ENCODE peak calls at places on chromosomes 12 and 14, in seven cellular contexts. R is cardiac muscle cell, X is fibroblast of lung, C is heart right ventricle, T is aorta, E is fibroblast of villous mesenchyme, I is epithelial cell of esophagus. J is an unnamed sample.

GRCh38 chr12:62438098-62438692 is 28.4 kb upstream of the MON2 start:
- DNase-seq in R (peak), X (peak), C (peak), T (no peak), E (peak), I (peak), J (peak)

GRCh38 chr14:54220697-54221431 is 175.9 kb upstream of the CDKN3 start:
- DNase-seq in R (no peak), X (no peak), C (no peak), T (no peak), E (no peak), I (no peak), J (no peak)

GRCh38 chr14:100708349-100709217 is 18.1 kb upstream of the DLK1 start:
- DNase-seq in R (peak), X (no peak), C (peak), T (no peak), E (peak), I (no peak), J (peak)

GRCh38 chr12:94525951-94526350 is 66.3 kb upstream of the CEP83 start:
- DNase-seq in R (no peak), X (no peak), C (no peak), T (no peak), E (no peak), I (no peak), J (no peak)

GRCh38 chr12:75635606-75636444 is 124.4 kb upstream of the KRR1 start:
- DNase-seq in R (peak), X (peak), C (no peak), T (no peak), E (peak), I (peak), J (peak)

GRCh38 chr12:12473223-12473622 is 89.4 kb downstream of the DUSP16 start:
- DNase-seq in R (no peak), X (no peak), C (no peak), T (no peak), E (no peak), I (no peak), J (no peak)

GRCh38 chr12:71455028-71455737 is 15.6 kb downstream of the LGR5 start:
- DNase-seq in R (no peak), X (no peak), C (no peak), T (no peak), E (no peak), I (no peak), J (no peak)

GRCh38 chr14:24274101-24274543 is 2.7 kb upstream of the RABGGTA start:
- DNase-seq in R (no peak), X (peak), C (no peak), T (no peak), E (no peak), I (peak), J (no peak)

GRCh38 chr14:81772391-81772790 is 238.7 kb upstream of the SEL1L start:
- DNase-seq in R (no peak), X (no peak), C (no peak), T (no peak), E (no peak), I (no peak), J (no peak)

GRCh38 chr12:124428792-124429281 is 133.9 kb downstream of the RFLNA start:
- DNase-seq in R (no peak), X (no peak), C (no peak), T (no peak), E (peak), I (no peak), J (no peak)

GRCh38 chr12:84912191-84913142 is at the start of gene SLC6A15:
- DNase-seq in R (peak), X (peak), C (no peak), T (peak), E (peak), I (peak), J (peak)

GRCh38 chr12:123660328-123660727 is 10.6 kb upstream of the TCTN2 start:
- DNase-seq in R (peak), X (peak), C (no peak), T (no peak), E (peak), I (peak), J (peak)

GRCh38 chr14:90483551-90483950 is 86.7 kb downstream of the CALM1 start:
- DNase-seq in R (no peak), X (no peak), C (peak), T (no peak), E (no peak), I (peak), J (no peak)

GRCh38 chr14:75060420-75060819 is 3.4 kb downstream of the ACYP1 start:
- DNase-seq in R (no peak), X (no peak), C (no peak), T (no peak), E (no peak), I (no peak), J (no peak)

GRCh38 chr12:13952096-13952495 is 29.3 kb downstream of the GRIN2B start:
- DNase-seq in R (no peak), X (no peak), C (no peak), T (no peak), E (no peak), I (no peak), J (no peak)

GRCh38 chr12:49541911-49542505 is 3.2 kb downstream of the KCNH3 start:
- DNase-seq in R (no peak), X (no peak), C (no peak), T (peak), E (no peak), I (no peak), J (no peak)

GRCh38 chr12:9244894-9245293 is 36.7 kb upstream of the PZP start:
- DNase-seq in R (no peak), X (peak), C (peak), T (no peak), E (no peak), I (peak), J (no peak)

GRCh38 chr12:9237286-9237685 is 29.1 kb upstream of the PZP start:
- DNase-seq in R (no peak), X (no peak), C (no peak), T (no peak), E (no peak), I (peak), J (no peak)

GRCh38 chr12:9240776-9241175 is 32.6 kb upstream of the PZP start:
- DNase-seq in R (no peak), X (no peak), C (peak), T (no peak), E (no peak), I (no peak), J (no peak)

GRCh38 chr12:9243999-9244649 is 35.9 kb upstream of the PZP start:
- DNase-seq in R (no peak), X (no peak), C (no peak), T (no peak), E (no peak), I (no peak), J (no peak)

GRCh38 chr12:9241301-9241700 is 33.1 kb upstream of the PZP start:
- DNase-seq in R (no peak), X (no peak), C (no peak), T (no peak), E (no peak), I (no peak), J (no peak)
- H3K4me3 ChIP-seq in R (no peak), X (no peak), C (no peak), T (no peak), E (no peak), I (no peak), J (no peak)

GRCh38 chr12:2641761-2642160 is 153.0 kb upstream of the FKBP4 start:
- DNase-seq in R (no peak), X (no peak), C (no peak), T (peak), E (no peak), I (no peak), J (no peak)

GRCh38 chr12:2642176-2642892 is 152.4 kb upstream of the FKBP4 start:
- DNase-seq in R (no peak), X (no peak), C (no peak), T (no peak), E (no peak), I (no peak), J (no peak)

GRCh38 chr12:2640281-2640680 is 154.5 kb upstream of the FKBP4 start:
- DNase-seq in R (no peak), X (no peak), C (no peak), T (peak), E (no peak), I (no peak), J (no peak)

GRCh38 chr12:2641209-2641608 is 153.6 kb upstream of the FKBP4 start:
- DNase-seq in R (peak), X (peak), C (peak), T (peak), E (no peak), I (no peak), J (peak)

GRCh38 chr12:2640709-2641108 is 154.1 kb upstream of the FKBP4 start:
- DNase-seq in R (peak), X (peak), C (peak), T (peak), E (peak), I (peak), J (peak)
- H3K4me3 ChIP-seq in R (no peak), X (no peak), C (no peak), T (no peak), E (no peak), I (no peak), J (no peak)

GRCh38 chr12:47085815-47086252 is 6.1 kb upstream of the AMIGO2 start:
- DNase-seq in R (peak), X (peak), C (peak), T (no peak), E (peak), I (peak), J (peak)
- H3K4me3 ChIP-seq in R (no peak), X (no peak), C (no peak), T (no peak), E (no peak), I (no peak), J (no peak)

GRCh38 chr14:26206640-26207039 is 391.2 kb downstream of the NOVA1 start:
- DNase-seq in R (no peak), X (no peak), C (no peak), T (no peak), E (no peak), I (no peak), J (no peak)

GRCh38 chr14:26199599-26200370 is 398.0 kb downstream of the NOVA1 start:
- DNase-seq in R (peak), X (peak), C (no peak), T (no peak), E (no peak), I (no peak), J (peak)

GRCh38 chr14:26200675-26201074 is 397.2 kb downstream of the NOVA1 start:
- DNase-seq in R (peak), X (peak), C (no peak), T (no peak), E (peak), I (peak), J (peak)

GRCh38 chr14:26204954-26205479 is 392.8 kb downstream of the NOVA1 start:
- DNase-seq in R (peak), X (peak), C (peak), T (peak), E (no peak), I (peak), J (peak)

GRCh38 chr14:26204362-26204953 is 393.4 kb downstream of the NOVA1 start:
- DNase-seq in R (peak), X (no peak), C (no peak), T (no peak), E (no peak), I (no peak), J (peak)
- H3K4me3 ChIP-seq in R (peak), X (peak), C (peak), T (peak), E (no peak), I (peak), J (peak)

DNA sequence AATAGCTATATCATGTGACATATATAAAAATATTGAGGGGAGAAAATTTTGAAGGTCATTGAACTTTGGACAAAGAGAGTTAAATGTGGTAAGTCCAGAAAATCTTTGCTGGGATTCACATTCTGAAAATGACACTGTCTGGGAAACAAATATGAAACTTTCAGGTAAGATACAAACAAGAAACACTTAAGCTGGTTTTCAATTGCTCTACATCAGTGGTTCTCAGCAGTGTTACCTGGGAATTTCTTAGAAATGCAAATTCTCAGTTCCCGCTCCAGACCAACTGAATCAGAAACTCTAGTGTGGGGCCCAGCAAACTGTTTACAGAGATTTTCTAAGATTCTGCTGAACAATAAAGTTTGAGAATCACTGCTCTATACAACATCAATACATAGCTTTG is 3.6 kb upstream of the CDK17 start:
- DNase-seq in R (no peak), X (no peak), C (no peak), T (no peak), E (no peak), I (no peak), J (no peak)
- H3K4me3 ChIP-seq in R (no peak), X (no peak), C (no peak), T (no peak), E (no peak), I (no peak), J (no peak)

GRCh38 chr14:105326568-105326867 is 12.0 kb downstream of the PACS2 start:
- DNase-seq in R (no peak), X (no peak), C (no peak), T (no peak), E (no peak), I (no peak), J (no peak)

GRCh38 chr14:105328678-105329390 is 14.3 kb downstream of the PACS2 start:
- DNase-seq in R (no peak), X (no peak), C (no peak), T (no peak), E (no peak), I (no peak), J (no peak)

GRCh38 chr14:105325716-105326567 is 11.4 kb downstream of the PACS2 start:
- DNase-seq in R (no peak), X (no peak), C (no peak), T (no peak), E (no peak), I (no peak), J (no peak)

GRCh38 chr14:105328070-105328677 is 13.6 kb downstream of the PACS2 start:
- DNase-seq in R (no peak), X (no peak), C (no peak), T (peak), E (no peak), I (no peak), J (no peak)

DNA sequence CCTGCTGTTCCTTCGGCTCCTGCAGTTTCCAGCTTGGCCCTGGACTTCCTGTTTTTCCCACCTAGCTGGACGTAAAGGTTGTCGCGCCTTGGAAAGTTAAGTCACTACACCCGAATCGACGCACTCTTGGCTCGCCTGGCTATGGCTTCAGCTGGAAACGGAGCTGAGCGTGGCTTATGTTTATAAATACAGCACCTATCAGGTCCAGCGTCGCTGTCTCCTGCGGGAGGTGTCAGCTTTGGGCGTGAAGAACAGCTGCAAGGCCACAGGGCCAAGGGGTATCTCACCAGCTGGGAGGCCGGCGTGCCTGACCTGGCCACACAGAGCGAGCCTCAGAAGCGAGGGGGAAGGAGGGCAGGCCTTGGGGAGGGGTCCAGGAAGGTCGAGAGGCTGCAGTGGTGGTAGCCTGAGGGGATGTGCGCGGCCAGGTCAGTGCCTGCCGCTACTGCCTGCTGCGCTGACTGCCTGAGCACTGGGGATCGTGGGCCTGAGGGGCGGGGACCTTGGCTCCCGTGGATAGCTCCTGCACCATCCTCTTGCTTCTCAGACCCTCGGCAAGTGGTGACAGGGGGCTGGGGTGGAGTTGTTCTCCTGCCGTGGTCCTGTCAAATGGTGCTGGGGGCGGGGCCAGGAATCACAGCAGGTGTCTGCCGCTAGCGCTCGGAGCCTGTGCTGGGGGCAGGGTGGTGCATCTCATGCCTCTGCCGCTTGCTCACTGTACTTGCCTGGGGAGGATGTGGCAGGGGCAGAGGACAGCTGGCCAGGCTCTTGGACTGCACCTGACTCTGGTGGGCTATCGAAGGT is 12.5 kb downstream of the PACS2 start:
- DNase-seq in R (no peak), X (no peak), C (no peak), T (no peak), E (no peak), I (no peak), J (no peak)
- H3K4me3 ChIP-seq in R (no peak), X (no peak), C (no peak), T (no peak), E (no peak), I (no peak), J (no peak)

GRCh38 chr12:55682087-55682796 is 25.5 kb downstream of the ITGA7 start:
- DNase-seq in R (no peak), X (no peak), C (no peak), T (peak), E (no peak), I (no peak), J (no peak)
- H3K4me3 ChIP-seq in R (peak), X (no peak), C (peak), T (no peak), E (no peak), I (no peak), J (no peak)

GRCh38 chr14:64784006-64784405 is 79.8 kb downstream of the PLEKHG3 start:
- DNase-seq in R (no peak), X (no peak), C (no peak), T (peak), E (no peak), I (no peak), J (no peak)
- H3K4me3 ChIP-seq in R (no peak), X (no peak), C (no peak), T (no peak), E (no peak), I (no peak), J (no peak)

J was measured in astrocyte of the spinal cord.